ENCODE peak calls at places on chromosomes 2 and 18, in seven cellular contexts. One of them, this sample, is unnamed.

GRCh38 chr2:232457121-232458011 is 1.4 kb downstream of the ALPI start:
- DNase-seq in right lobe of liver: no peak
- DNase-seq in bronchial epithelial cell: no peak
- DNase-seq in neural crest cell: no peak
- DNase-seq in HFFc6: no peak
- DNase-seq in GM12865: no peak
- DNase-seq in kidney: no peak
- DNase-seq in this sample: no peak

GRCh38 chr2:212695426-212695825 is 156.8 kb upstream of the ERBB4 start:
- DNase-seq in right lobe of liver: no peak
- DNase-seq in bronchial epithelial cell: peak
- DNase-seq in neural crest cell: no peak
- DNase-seq in HFFc6: no peak
- DNase-seq in GM12865: no peak
- DNase-seq in kidney: no peak
- DNase-seq in this sample: no peak

GRCh38 chr2:111168528-111168929 is 47.8 kb downstream of the BCL2L11 start:
- DNase-seq in right lobe of liver: no peak
- DNase-seq in bronchial epithelial cell: peak
- DNase-seq in neural crest cell: no peak
- DNase-seq in HFFc6: peak
- DNase-seq in GM12865: peak
- DNase-seq in kidney: no peak
- DNase-seq in this sample: no peak

GRCh38 chr2:190781604-190782198 is 98.9 kb upstream of the GLS start:
- DNase-seq in right lobe of liver: peak
- DNase-seq in bronchial epithelial cell: peak
- DNase-seq in neural crest cell: peak
- DNase-seq in HFFc6: peak
- DNase-seq in GM12865: peak
- DNase-seq in kidney: no peak
- DNase-seq in this sample: peak

GRCh38 chr2:100560431-100560830 is 2.4 kb upstream of the PDCL3 start:
- DNase-seq in right lobe of liver: no peak
- DNase-seq in bronchial epithelial cell: no peak
- DNase-seq in neural crest cell: no peak
- DNase-seq in HFFc6: no peak
- DNase-seq in GM12865: no peak
- DNase-seq in kidney: no peak
- DNase-seq in this sample: no peak

GRCh38 chr2:175478369-175478768 is 296.9 kb upstream of the ATP5MC3 start:
- DNase-seq in right lobe of liver: no peak
- DNase-seq in bronchial epithelial cell: peak
- DNase-seq in neural crest cell: no peak
- DNase-seq in HFFc6: no peak
- DNase-seq in GM12865: no peak
- DNase-seq in kidney: no peak
- DNase-seq in this sample: no peak

GRCh38 chr2:190110131-190110530 is 47.6 kb upstream of the MSTN start:
- DNase-seq in right lobe of liver: no peak
- DNase-seq in bronchial epithelial cell: no peak
- DNase-seq in neural crest cell: no peak
- DNase-seq in HFFc6: no peak
- DNase-seq in GM12865: no peak
- DNase-seq in kidney: no peak
- DNase-seq in this sample: no peak

GRCh38 chr18:60018801-60019462 is 119.1 kb downstream of the PMAIP1 start:
- DNase-seq in right lobe of liver: no peak
- DNase-seq in bronchial epithelial cell: peak
- DNase-seq in neural crest cell: no peak
- DNase-seq in HFFc6: peak
- DNase-seq in GM12865: no peak
- DNase-seq in kidney: no peak
- DNase-seq in this sample: no peak

GRCh38 chr2:172095905-172096660 is 6.6 kb downstream of the DLX2 start:
- DNase-seq in right lobe of liver: no peak
- DNase-seq in bronchial epithelial cell: no peak
- DNase-seq in neural crest cell: peak
- DNase-seq in HFFc6: peak
- DNase-seq in GM12865: no peak
- DNase-seq in kidney: peak
- DNase-seq in this sample: no peak

GRCh38 chr2:55403177-55403998 is 16.3 kb downstream of the CCDC88A start:
- DNase-seq in right lobe of liver: no peak
- DNase-seq in bronchial epithelial cell: no peak
- DNase-seq in neural crest cell: no peak
- DNase-seq in HFFc6: no peak
- DNase-seq in GM12865: no peak
- DNase-seq in kidney: no peak
- DNase-seq in this sample: no peak

GRCh38 chr2:173881466-173881865 is 83.7 kb downstream of the SP3 start:
- DNase-seq in right lobe of liver: no peak
- DNase-seq in bronchial epithelial cell: no peak
- DNase-seq in neural crest cell: no peak
- DNase-seq in HFFc6: no peak
- DNase-seq in GM12865: no peak
- DNase-seq in kidney: no peak
- DNase-seq in this sample: no peak

GRCh38 chr2:221571108-221571390 is 1.1 kb downstream of the EPHA4 start:
- DNase-seq in right lobe of liver: no peak
- DNase-seq in bronchial epithelial cell: peak
- DNase-seq in neural crest cell: no peak
- DNase-seq in HFFc6: no peak
- DNase-seq in GM12865: peak
- DNase-seq in kidney: peak
- DNase-seq in this sample: peak

GRCh38 chr2:100200985-100201384 is 58.6 kb upstream of the AFF3 start:
- DNase-seq in right lobe of liver: no peak
- DNase-seq in bronchial epithelial cell: peak
- DNase-seq in neural crest cell: no peak
- DNase-seq in HFFc6: no peak
- DNase-seq in GM12865: no peak
- DNase-seq in kidney: no peak
- DNase-seq in this sample: no peak

GRCh38 chr2:55147041-55147440 is 85.1 kb downstream of the CLHC1 start:
- DNase-seq in right lobe of liver: no peak
- DNase-seq in bronchial epithelial cell: no peak
- DNase-seq in neural crest cell: no peak
- DNase-seq in HFFc6: no peak
- DNase-seq in GM12865: no peak
- DNase-seq in kidney: no peak
- DNase-seq in this sample: no peak

GRCh38 chr2:231297108-231297908 is 98.2 kb upstream of the B3GNT7 start:
- DNase-seq in right lobe of liver: peak
- DNase-seq in bronchial epithelial cell: peak
- DNase-seq in neural crest cell: peak
- DNase-seq in HFFc6: peak
- DNase-seq in GM12865: peak
- DNase-seq in kidney: no peak
- DNase-seq in this sample: peak

GRCh38 chr2:166957686-166958085 is 69.4 kb downstream of the XIRP2 start:
- DNase-seq in right lobe of liver: no peak
- DNase-seq in bronchial epithelial cell: no peak
- DNase-seq in neural crest cell: no peak
- DNase-seq in HFFc6: no peak
- DNase-seq in GM12865: no peak
- DNase-seq in kidney: no peak
- DNase-seq in this sample: no peak

GRCh38 chr2:59932341-59932740 is 621.1 kb downstream of the BCL11A start:
- DNase-seq in right lobe of liver: no peak
- DNase-seq in bronchial epithelial cell: peak
- DNase-seq in neural crest cell: no peak
- DNase-seq in HFFc6: no peak
- DNase-seq in GM12865: peak
- DNase-seq in kidney: no peak
- DNase-seq in this sample: no peak

GRCh38 chr18:48605408-48605845 is 66.6 kb downstream of the CTIF start:
- DNase-seq in right lobe of liver: no peak
- DNase-seq in bronchial epithelial cell: no peak
- DNase-seq in neural crest cell: no peak
- DNase-seq in HFFc6: no peak
- DNase-seq in GM12865: peak
- DNase-seq in kidney: peak
- DNase-seq in this sample: peak
- TF ChIP-seq CTCF in right lobe of liver: peak
- TF ChIP-seq CTCF in bronchial epithelial cell: peak
- TF ChIP-seq CTCF in neural crest cell: peak
- TF ChIP-seq CTCF in HFFc6: no peak
- TF ChIP-seq CTCF in GM12865: peak
- TF ChIP-seq CTCF in kidney: no peak
- TF ChIP-seq CTCF in this sample: peak

GRCh38 chr2:119291588-119292167 is 68.0 kb downstream of the STEAP3 start:
- DNase-seq in right lobe of liver: no peak
- DNase-seq in bronchial epithelial cell: no peak
- DNase-seq in neural crest cell: no peak
- DNase-seq in HFFc6: no peak
- DNase-seq in GM12865: no peak
- DNase-seq in kidney: no peak
- DNase-seq in this sample: no peak

GRCh38 chr2:119293254-119293653 is 69.6 kb downstream of the STEAP3 start:
- DNase-seq in right lobe of liver: no peak
- DNase-seq in bronchial epithelial cell: peak
- DNase-seq in neural crest cell: no peak
- DNase-seq in HFFc6: no peak
- DNase-seq in GM12865: no peak
- DNase-seq in kidney: no peak
- DNase-seq in this sample: no peak

GRCh38 chr2:119293900-119294299 is 70.3 kb downstream of the STEAP3 start:
- DNase-seq in right lobe of liver: no peak
- DNase-seq in bronchial epithelial cell: no peak
- DNase-seq in neural crest cell: no peak
- DNase-seq in HFFc6: no peak
- DNase-seq in GM12865: no peak
- DNase-seq in kidney: no peak
- DNase-seq in this sample: no peak

GRCh38 chr2:119290859-119291587 is 67.4 kb downstream of the STEAP3 start:
- DNase-seq in right lobe of liver: peak
- DNase-seq in bronchial epithelial cell: peak
- DNase-seq in neural crest cell: peak
- DNase-seq in HFFc6: peak
- DNase-seq in GM12865: peak
- DNase-seq in kidney: peak
- DNase-seq in this sample: peak

DNA sequence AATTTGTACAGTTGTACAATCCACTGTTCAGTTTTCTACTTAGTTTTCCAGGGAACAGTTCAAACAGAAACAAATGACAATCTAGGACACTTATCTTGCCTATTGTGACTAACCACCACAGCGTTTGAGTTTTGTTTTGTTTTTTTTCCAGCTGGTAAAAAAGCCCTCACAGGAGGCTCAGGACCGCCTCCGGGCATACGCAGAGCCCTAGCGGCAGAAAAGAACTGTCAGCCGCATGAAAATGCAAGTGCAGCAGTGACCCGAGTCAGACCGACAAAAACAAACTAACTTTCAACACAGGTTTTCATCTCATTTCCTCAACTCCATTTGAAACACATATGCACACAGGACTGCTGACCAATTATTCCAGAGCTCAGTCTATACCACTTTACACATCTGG is 68.6 kb downstream of the STEAP3 start:
- DNase-seq in right lobe of liver: no peak
- DNase-seq in bronchial epithelial cell: peak
- DNase-seq in neural crest cell: peak
- DNase-seq in HFFc6: no peak
- DNase-seq in GM12865: no peak
- DNase-seq in kidney: no peak
- DNase-seq in this sample: no peak
- TF ChIP-seq CTCF in right lobe of liver: peak
- TF ChIP-seq CTCF in bronchial epithelial cell: peak
- TF ChIP-seq CTCF in neural crest cell: peak
- TF ChIP-seq CTCF in HFFc6: no peak
- TF ChIP-seq CTCF in GM12865: no peak
- TF ChIP-seq CTCF in kidney: no peak
- TF ChIP-seq CTCF in this sample: no peak

GRCh38 chr2:200507179-200507578 is 2.7 kb downstream of the KCTD18 start:
- DNase-seq in right lobe of liver: no peak
- DNase-seq in bronchial epithelial cell: no peak
- DNase-seq in neural crest cell: no peak
- DNase-seq in HFFc6: no peak
- DNase-seq in GM12865: no peak
- DNase-seq in kidney: no peak
- DNase-seq in this sample: no peak

GRCh38 chr2:200515155-200515554 is 5.3 kb upstream of the KCTD18 start:
- DNase-seq in right lobe of liver: no peak
- DNase-seq in bronchial epithelial cell: no peak
- DNase-seq in neural crest cell: no peak
- DNase-seq in HFFc6: no peak
- DNase-seq in GM12865: no peak
- DNase-seq in kidney: no peak
- DNase-seq in this sample: no peak

GRCh38 chr2:200509227-200509607 is 651 bp downstream of the KCTD18 start:
- DNase-seq in right lobe of liver: no peak
- DNase-seq in bronchial epithelial cell: no peak
- DNase-seq in neural crest cell: no peak
- DNase-seq in HFFc6: no peak
- DNase-seq in GM12865: peak
- DNase-seq in kidney: no peak
- DNase-seq in this sample: no peak

GRCh38 chr2:200506679-200507078 is 3.2 kb downstream of the KCTD18 start:
- DNase-seq in right lobe of liver: no peak
- DNase-seq in bronchial epithelial cell: no peak
- DNase-seq in neural crest cell: no peak
- DNase-seq in HFFc6: no peak
- DNase-seq in GM12865: no peak
- DNase-seq in kidney: no peak
- DNase-seq in this sample: no peak

DNA sequence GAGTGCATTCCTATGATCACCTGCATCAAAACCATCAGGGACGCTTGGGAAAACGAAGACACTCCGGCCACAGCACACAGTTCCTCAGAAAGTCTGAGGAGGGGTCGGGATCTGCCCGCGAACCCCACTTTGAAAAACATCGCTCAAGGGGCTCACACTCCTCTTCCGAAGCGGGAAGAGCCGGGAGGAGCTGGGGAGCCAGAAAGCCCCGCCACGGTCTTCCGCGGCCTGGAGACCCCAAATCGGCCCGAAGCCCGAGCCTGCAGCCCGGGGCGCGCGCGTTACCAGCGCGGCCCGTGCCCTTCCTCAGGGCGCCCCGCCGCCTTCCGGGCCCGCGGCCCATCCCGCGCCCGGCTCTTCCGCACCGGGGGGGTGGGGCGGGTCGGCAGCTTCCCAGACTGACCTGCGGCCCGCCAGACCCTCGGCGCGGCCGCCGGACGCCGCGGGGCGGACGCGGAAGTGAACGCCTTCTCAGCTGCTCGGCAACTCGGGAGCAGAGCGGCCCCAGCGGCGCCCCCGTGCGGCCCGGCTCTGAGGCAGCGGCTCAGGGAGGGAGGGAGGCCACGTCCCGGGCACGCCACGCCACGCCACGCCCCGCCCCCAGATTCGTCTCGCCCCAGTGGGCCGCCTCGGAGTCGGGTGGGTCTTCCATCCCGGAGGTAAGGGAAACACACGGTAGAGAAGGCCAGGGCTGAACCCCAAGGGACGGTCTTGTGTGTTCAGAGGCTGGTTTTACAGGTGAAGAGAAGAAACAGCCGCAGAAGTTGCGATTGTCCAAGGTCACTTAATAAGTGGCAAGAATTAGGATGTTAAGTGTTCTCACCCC is at the start of gene KCTD18:
- DNase-seq in right lobe of liver: peak
- DNase-seq in bronchial epithelial cell: peak
- DNase-seq in neural crest cell: peak
- DNase-seq in HFFc6: peak
- DNase-seq in GM12865: peak
- DNase-seq in kidney: peak
- DNase-seq in this sample: peak
- TF ChIP-seq CTCF in right lobe of liver: peak
- TF ChIP-seq CTCF in bronchial epithelial cell: peak
- TF ChIP-seq CTCF in neural crest cell: peak
- TF ChIP-seq CTCF in HFFc6: peak
- TF ChIP-seq CTCF in GM12865: peak
- TF ChIP-seq CTCF in kidney: peak
- TF ChIP-seq CTCF in this sample: peak

GRCh38 chr18:69588301-69588700 is 187.6 kb downstream of the DOK6 start:
- DNase-seq in right lobe of liver: no peak
- DNase-seq in bronchial epithelial cell: no peak
- DNase-seq in neural crest cell: no peak
- DNase-seq in HFFc6: no peak
- DNase-seq in GM12865: no peak
- DNase-seq in kidney: no peak
- DNase-seq in this sample: no peak
- TF ChIP-seq CTCF in right lobe of liver: no peak
- TF ChIP-seq CTCF in bronchial epithelial cell: no peak
- TF ChIP-seq CTCF in neural crest cell: no peak
- TF ChIP-seq CTCF in HFFc6: no peak
- TF ChIP-seq CTCF in GM12865: no peak
- TF ChIP-seq CTCF in kidney: no peak
- TF ChIP-seq CTCF in this sample: no peak